ENCODE peak calls at places on chromosomes 11 and 22, in seven cellular contexts. One of them, this sample, is unnamed.
A peak's percentile ranks its signal among the peaks of the same experiment; 100 is the strongest.

GRCh38 chr22:32311551-32312071 is 46.1 kb upstream of the RFPL3 start:
- DNase-seq in colonic mucosa: no peak
- DNase-seq in GM23338: no peak
- DNase-seq in A673: peak; percentile 75
- DNase-seq in IMR-90: no peak
- DNase-seq in OCI-LY7: no peak
- DNase-seq in body of pancreas: no peak
- DNase-seq in this sample: no peak

GRCh38 chr11:110710520-110711381 is 1.5 kb downstream of the ARHGAP20 start:
- DNase-seq in IMR-90: peak; percentile 51
- DNase-seq in colonic mucosa: peak; percentile 34
- DNase-seq in GM23338: peak; percentile 62
- DNase-seq in OCI-LY7: no peak
- DNase-seq in body of pancreas: peak; percentile 30
- DNase-seq in A673: peak; percentile 65
- DNase-seq in this sample: peak; percentile 82

GRCh38 chr11:121446752-121447156 is 5.4 kb upstream of the SORL1 start:
- DNase-seq in IMR-90: peak; percentile 73
- DNase-seq in body of pancreas: no peak
- DNase-seq in OCI-LY7: peak; percentile 86
- DNase-seq in GM23338: peak; percentile 53
- DNase-seq in A673: peak; percentile 65
- DNase-seq in colonic mucosa: no peak
- DNase-seq in this sample: no peak

GRCh38 chr11:70756341-70756740 is 358.0 kb downstream of the CTTN start:
- DNase-seq in OCI-LY7: no peak
- DNase-seq in colonic mucosa: no peak
- DNase-seq in A673: no peak
- DNase-seq in IMR-90: no peak
- DNase-seq in GM23338: no peak
- DNase-seq in body of pancreas: no peak
- DNase-seq in this sample: no peak

GRCh38 chr11:93198221-93198650 is 445 bp upstream of the SLC36A4 start:
- DNase-seq in A673: no peak
- DNase-seq in IMR-90: peak; percentile 44
- DNase-seq in body of pancreas: no peak
- DNase-seq in colonic mucosa: no peak
- DNase-seq in GM23338: no peak
- DNase-seq in OCI-LY7: no peak
- DNase-seq in this sample: no peak

GRCh38 chr22:50525991-50526848 is 822 bp upstream of the SCO2 start:
- DNase-seq in colonic mucosa: peak; percentile 86
- DNase-seq in IMR-90: peak; percentile 64
- DNase-seq in A673: peak; percentile 90
- DNase-seq in body of pancreas: peak; percentile 79
- DNase-seq in OCI-LY7: peak; percentile 85
- DNase-seq in GM23338: peak; percentile 75
- DNase-seq in this sample: peak; percentile 80

GRCh38 chr11:124751391-124751740 is 689 bp downstream of the VSIG2 start:
- DNase-seq in body of pancreas: no peak
- DNase-seq in GM23338: peak; percentile 63
- DNase-seq in A673: no peak
- DNase-seq in IMR-90: no peak
- DNase-seq in OCI-LY7: no peak
- DNase-seq in colonic mucosa: no peak
- DNase-seq in this sample: no peak

GRCh38 chr11:5626191-5626590 is 1.4 kb downstream of the TRIM34 start:
- DNase-seq in OCI-LY7: no peak
- DNase-seq in A673: no peak
- DNase-seq in body of pancreas: no peak
- DNase-seq in GM23338: no peak
- DNase-seq in colonic mucosa: no peak
- DNase-seq in IMR-90: peak; percentile 70
- DNase-seq in this sample: no peak

GRCh38 chr11:77418155-77418980 is 55.5 kb downstream of the PAK1 start:
- DNase-seq in A673: no peak
- DNase-seq in GM23338: no peak
- DNase-seq in colonic mucosa: no peak
- DNase-seq in IMR-90: no peak
- DNase-seq in body of pancreas: no peak
- DNase-seq in OCI-LY7: no peak
- DNase-seq in this sample: no peak

GRCh38 chr11:74925281-74925680 is 23.6 kb downstream of the XRRA1 start:
- DNase-seq in body of pancreas: no peak
- DNase-seq in IMR-90: peak; percentile 41
- DNase-seq in A673: no peak
- DNase-seq in GM23338: no peak
- DNase-seq in OCI-LY7: no peak
- DNase-seq in colonic mucosa: no peak
- DNase-seq in this sample: no peak

GRCh38 chr11:33178443-33179154 is 17.3 kb upstream of the CSTF3 start:
- DNase-seq in GM23338: peak; percentile 19
- DNase-seq in IMR-90: peak; percentile 75
- DNase-seq in body of pancreas: no peak
- DNase-seq in colonic mucosa: no peak
- DNase-seq in OCI-LY7: no peak
- DNase-seq in A673: no peak
- DNase-seq in this sample: no peak

GRCh38 chr22:27331526-27332281 is 469.9 kb downstream of the MN1 start:
- DNase-seq in IMR-90: peak; percentile 27
- DNase-seq in A673: peak; percentile 40
- DNase-seq in OCI-LY7: no peak
- DNase-seq in colonic mucosa: no peak
- DNase-seq in body of pancreas: peak; percentile 60
- DNase-seq in GM23338: peak; percentile 77
- DNase-seq in this sample: no peak

GRCh38 chr22:46584081-46584903 is 35.9 kb upstream of the GRAMD4 start:
- DNase-seq in A673: peak; percentile 80
- DNase-seq in OCI-LY7: no peak
- DNase-seq in GM23338: no peak
- DNase-seq in IMR-90: peak; percentile 48
- DNase-seq in body of pancreas: no peak
- DNase-seq in colonic mucosa: no peak
- DNase-seq in this sample: no peak

GRCh38 chr22:28989035-28989464 is 72.6 kb downstream of the C22orf31 start:
- DNase-seq in IMR-90: no peak
- DNase-seq in GM23338: peak; percentile 73
- DNase-seq in OCI-LY7: no peak
- DNase-seq in body of pancreas: no peak
- DNase-seq in colonic mucosa: no peak
- DNase-seq in A673: no peak
- DNase-seq in this sample: no peak

GRCh38 chr11:34792814-34793241 is 123.4 kb downstream of the APIP start:
- DNase-seq in colonic mucosa: no peak
- DNase-seq in A673: no peak
- DNase-seq in body of pancreas: peak; percentile 31
- DNase-seq in IMR-90: no peak
- DNase-seq in OCI-LY7: no peak
- DNase-seq in GM23338: no peak
- DNase-seq in this sample: peak; percentile 54

GRCh38 chr11:43924112-43924855 is 18.2 kb upstream of the C11orf96 start:
- DNase-seq in OCI-LY7: no peak
- DNase-seq in colonic mucosa: no peak
- DNase-seq in body of pancreas: no peak
- DNase-seq in GM23338: peak; percentile 53
- DNase-seq in IMR-90: no peak
- DNase-seq in A673: no peak
- DNase-seq in this sample: no peak

GRCh38 chr11:69141742-69142141 is 14.0 kb upstream of the SMIM38 start:
- DNase-seq in IMR-90: peak; percentile 8
- DNase-seq in A673: no peak
- DNase-seq in body of pancreas: no peak
- DNase-seq in GM23338: no peak
- DNase-seq in OCI-LY7: no peak
- DNase-seq in colonic mucosa: no peak
- DNase-seq in this sample: no peak

GRCh38 chr11:102322560-102322959 is 5.3 kb downstream of the BIRC3 start:
- DNase-seq in body of pancreas: no peak
- DNase-seq in A673: no peak
- DNase-seq in colonic mucosa: no peak
- DNase-seq in OCI-LY7: peak; percentile 68
- DNase-seq in IMR-90: no peak
- DNase-seq in GM23338: no peak
- DNase-seq in this sample: no peak

GRCh38 chr22:41966607-41967240 is 2.5 kb upstream of the SEPTIN3 start:
- DNase-seq in colonic mucosa: peak; percentile 49
- DNase-seq in GM23338: peak; percentile 83
- DNase-seq in body of pancreas: no peak
- DNase-seq in IMR-90: peak; percentile 88
- DNase-seq in A673: peak; percentile 79
- DNase-seq in OCI-LY7: peak; percentile 63
- DNase-seq in this sample: peak; percentile 84

GRCh38 chr22:44622685-44623084 is 79.3 kb upstream of the PRR5 start:
- DNase-seq in OCI-LY7: no peak
- DNase-seq in colonic mucosa: no peak
- DNase-seq in GM23338: no peak
- DNase-seq in IMR-90: no peak
- DNase-seq in body of pancreas: no peak
- DNase-seq in A673: no peak
- DNase-seq in this sample: no peak

GRCh38 chr22:49850021-49850911 is 3.4 kb upstream of the ZBED4 start:
- DNase-seq in A673: no peak
- DNase-seq in colonic mucosa: no peak
- DNase-seq in GM23338: no peak
- DNase-seq in OCI-LY7: no peak
- DNase-seq in IMR-90: no peak
- DNase-seq in body of pancreas: no peak
- DNase-seq in this sample: no peak

GRCh38 chr11:114291381-114291780 is 4.8 kb upstream of the NNMT start:
- DNase-seq in A673: no peak
- DNase-seq in body of pancreas: no peak
- DNase-seq in GM23338: no peak
- DNase-seq in colonic mucosa: no peak
- DNase-seq in OCI-LY7: no peak
- DNase-seq in IMR-90: peak; percentile 66
- DNase-seq in this sample: no peak

GRCh38 chr11:42552786-42553185 is 759.0 kb upstream of the API5 start:
- DNase-seq in OCI-LY7: no peak
- DNase-seq in IMR-90: no peak
- DNase-seq in A673: no peak
- DNase-seq in colonic mucosa: no peak
- DNase-seq in body of pancreas: no peak
- DNase-seq in GM23338: no peak
- DNase-seq in this sample: peak; percentile 39

GRCh38 chr11:61357894-61358239 is 3.8 kb downstream of the CYB561A3 start:
- DNase-seq in IMR-90: no peak
- DNase-seq in GM23338: no peak
- DNase-seq in OCI-LY7: no peak
- DNase-seq in body of pancreas: no peak
- DNase-seq in A673: no peak
- DNase-seq in colonic mucosa: no peak
- DNase-seq in this sample: no peak

GRCh38 chr11:126601136-126601535 is 245.7 kb downstream of the ST3GAL4 start:
- DNase-seq in A673: peak; percentile 26
- DNase-seq in OCI-LY7: no peak
- DNase-seq in GM23338: no peak
- DNase-seq in body of pancreas: no peak
- DNase-seq in IMR-90: no peak
- DNase-seq in colonic mucosa: no peak
- DNase-seq in this sample: no peak

GRCh38 chr11:8739309-8739793 is 56.8 kb downstream of the RPL27A start:
- DNase-seq in colonic mucosa: no peak
- DNase-seq in GM23338: no peak
- DNase-seq in A673: no peak
- DNase-seq in IMR-90: no peak
- DNase-seq in OCI-LY7: no peak
- DNase-seq in body of pancreas: peak; percentile 37
- DNase-seq in this sample: peak; percentile 67
- TF ChIP-seq CTCF in colonic mucosa: no peak
- TF ChIP-seq CTCF in GM23338: no peak
- TF ChIP-seq CTCF in A673: no peak
- TF ChIP-seq CTCF in IMR-90: no peak
- TF ChIP-seq CTCF in OCI-LY7: no peak
- TF ChIP-seq CTCF in body of pancreas: peak; percentile 29
- TF ChIP-seq CTCF in this sample: peak; percentile 29

DNA sequence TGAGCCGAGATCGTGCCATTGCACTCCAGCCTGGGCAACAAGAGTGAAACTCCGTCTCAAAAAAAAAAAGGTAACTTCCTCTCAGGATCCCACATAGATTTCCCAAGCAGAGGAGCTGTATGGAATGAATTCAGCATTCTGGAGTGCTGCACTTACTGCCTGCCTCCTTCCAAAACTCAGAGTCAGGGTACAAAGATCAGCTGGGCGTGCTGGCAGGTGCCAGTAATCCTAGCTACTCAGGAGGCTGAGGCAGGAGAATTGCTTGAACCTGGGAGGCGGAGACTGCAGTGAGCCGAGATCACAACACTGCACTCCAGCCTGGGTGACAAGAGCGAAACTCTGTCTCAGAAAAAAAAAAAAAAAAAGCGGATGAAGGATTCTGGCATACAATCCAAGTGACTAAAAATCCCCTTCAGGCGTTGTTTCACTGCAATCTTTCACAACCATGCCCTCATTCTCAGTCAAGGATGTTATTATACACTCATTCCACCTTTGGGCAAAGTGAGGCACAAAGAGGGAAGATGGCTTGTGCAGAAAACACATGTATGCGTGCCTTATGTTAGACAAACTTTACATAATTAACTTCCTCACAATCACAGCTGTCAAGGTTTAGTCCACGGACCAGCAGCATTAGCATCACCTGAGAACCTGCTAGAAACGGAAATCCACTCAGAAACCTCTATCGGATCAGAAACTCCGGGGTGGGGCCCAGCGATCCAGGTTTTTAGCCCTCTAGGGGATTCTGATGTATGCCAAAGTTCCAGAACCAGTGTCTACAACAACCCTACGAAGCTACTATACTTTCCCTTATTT is 1.1 kb upstream of the NOL12 start:
- DNase-seq in IMR-90: no peak
- DNase-seq in OCI-LY7: peak; percentile 60
- DNase-seq in colonic mucosa: peak; percentile 83
- DNase-seq in body of pancreas: no peak
- DNase-seq in GM23338: no peak
- DNase-seq in A673: no peak
- DNase-seq in this sample: no peak
- H3K4me3 ChIP-seq in IMR-90: no peak overlapping the region
- H3K4me3 ChIP-seq in OCI-LY7: peak overlapping the region; percentile 82
- H3K4me3 ChIP-seq in colonic mucosa: no peak overlapping the region
- H3K4me3 ChIP-seq in body of pancreas: no peak overlapping the region
- H3K4me3 ChIP-seq in GM23338: no peak overlapping the region
- H3K4me3 ChIP-seq in A673: no peak overlapping the region
- H3K4me3 ChIP-seq in this sample: no peak overlapping the region

GRCh38 chr11:119702261-119702591 is 26.8 kb downstream of the NECTIN1 start:
- DNase-seq in IMR-90: peak; percentile 60
- DNase-seq in OCI-LY7: no peak
- DNase-seq in A673: no peak
- DNase-seq in GM23338: no peak
- DNase-seq in colonic mucosa: no peak
- DNase-seq in body of pancreas: no peak
- DNase-seq in this sample: peak; percentile 61
- H3K4me1 ChIP-seq in IMR-90: no peaks in the 10 kb centered on the region
- H3K4me1 ChIP-seq in OCI-LY7: no peaks in the 10 kb centered on the region
- H3K4me1 ChIP-seq in A673: no peaks in the 10 kb centered on the region
- H3K4me1 ChIP-seq in GM23338: peaks cover 4% of the 10 kb centered on the region
- H3K4me1 ChIP-seq in colonic mucosa: peaks cover 15% of the 10 kb centered on the region
- H3K4me1 ChIP-seq in body of pancreas: peaks cover 31% of the 10 kb centered on the region
- H3K4me1 ChIP-seq in this sample: peaks cover 6% of the 10 kb centered on the region

DNA sequence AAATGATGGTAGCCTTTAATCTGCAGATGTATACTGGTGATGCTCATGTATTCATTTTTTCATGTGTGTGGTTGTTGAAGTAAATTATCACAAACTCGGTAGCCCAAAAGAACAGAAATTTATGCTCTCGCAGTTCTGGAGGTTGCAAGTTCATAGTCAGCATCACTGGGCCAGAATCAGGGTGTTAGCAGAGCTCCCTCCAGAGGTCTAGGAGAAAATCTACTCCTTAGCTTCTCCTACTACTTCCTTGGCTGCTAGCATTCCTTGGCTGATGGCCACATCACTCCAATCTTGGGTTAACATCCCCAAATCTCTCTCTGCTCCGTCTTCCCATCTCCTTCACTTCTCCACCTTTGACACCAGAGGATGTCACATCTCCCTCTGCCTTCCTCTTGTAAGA is 45.3 kb upstream of the GALNT18 start:
- DNase-seq in GM23338: no peak
- DNase-seq in colonic mucosa: no peak
- DNase-seq in OCI-LY7: no peak
- DNase-seq in IMR-90: no peak
- DNase-seq in body of pancreas: no peak
- DNase-seq in A673: no peak
- DNase-seq in this sample: no peak
- TF ChIP-seq CTCF in GM23338: no peak
- TF ChIP-seq CTCF in colonic mucosa: no peak
- TF ChIP-seq CTCF in OCI-LY7: peak; percentile 45
- TF ChIP-seq CTCF in IMR-90: no peak
- TF ChIP-seq CTCF in body of pancreas: no peak
- TF ChIP-seq CTCF in A673: peak; percentile 13
- TF ChIP-seq CTCF in this sample: no peak